ENCODE peak calls at places on chromosome 19, in five cellular contexts. L is Panc1, W is colonic mucosa, B is WTC11, A is nucleus accumbens. J is an unnamed sample.

GRCh38 chr19:2494447-2495129 is 18.7 kb downstream of the GADD45B start:
- DNase-seq in L (no peak), W (peak; percentile 76), A (peak; percentile 18), B (no peak), J (peak; percentile 36)

GRCh38 chr19:34990578-34991192 is 9.4 kb upstream of the GRAMD1A start:
- DNase-seq in W (no peak), A (no peak), L (no peak), B (no peak), J (no peak)

GRCh38 chr19:4007836-4008539 is 452 bp downstream of the PIAS4 start:
- DNase-seq in B (peak; percentile 40), L (no peak), W (peak; percentile 56), A (no peak), J (no peak)

GRCh38 chr19:35260694-35261304 is 8.0 kb upstream of the USF2 start:
- DNase-seq in A (no peak), B (peak; percentile 0), L (no peak), W (peak; percentile 8), J (no peak)

GRCh38 chr19:37484406-37485115 is 15.4 kb downstream of the ZNF570 start:
- DNase-seq in L (no peak), B (no peak), A (no peak), W (no peak), J (no peak)

GRCh38 chr19:33239223-33239975 is 13.7 kb upstream of the SLC7A10 start:
- DNase-seq in L (no peak), W (no peak), B (no peak), A (no peak), J (no peak)

GRCh38 chr19:29841559-29842367 is 30.0 kb downstream of the CCNE1 start:
- DNase-seq in L (no peak), B (no peak), A (no peak), W (peak; percentile 31), J (no peak)

GRCh38 chr19:4063369-4064072 is 3.2 kb downstream of the ZBTB7A start:
- DNase-seq in L (no peak), A (no peak), B (no peak), W (peak; percentile 50), J (no peak)

GRCh38 chr19:40945645-40946044 is 45.4 kb upstream of the CYP2B6 start:
- DNase-seq in L (no peak), B (no peak), W (no peak), A (no peak), J (no peak)

GRCh38 chr19:38057954-38058690 is 151.1 kb downstream of the SIPA1L3 start:
- DNase-seq in W (peak; percentile 71), A (no peak), L (no peak), B (no peak), J (no peak)

GRCh38 chr19:18568367-18568766 is 3.3 kb upstream of the UBA52 start:
- DNase-seq in B (no peak), W (no peak), L (no peak), A (no peak), J (no peak)

GRCh38 chr19:41569481-41570150 is 6.3 kb upstream of the CEACAM21 start:
- DNase-seq in A (no peak), L (no peak), W (no peak), B (no peak), J (no peak)

GRCh38 chr19:57395710-57396109 is 6.1 kb downstream of the ZNF548 start:
- DNase-seq in W (no peak), A (no peak), B (no peak), L (no peak), J (no peak)

GRCh38 chr19:11278670-11279069 is 16.3 kb upstream of the DOCK6 start:
- DNase-seq in A (no peak), L (no peak), W (no peak), B (no peak), J (no peak)

GRCh38 chr19:51783373-51783772 is 11.6 kb upstream of the FPR3 start:
- DNase-seq in W (no peak), A (no peak), L (no peak), B (peak; percentile 25), J (no peak)

GRCh38 chr19:2625434-2625833 is 77.1 kb downstream of the GNG7 start:
- DNase-seq in W (peak; percentile 76), B (no peak), A (no peak), L (no peak), J (no peak)

GRCh38 chr19:5961969-5962945 is 15.7 kb downstream of the RANBP3 start:
- DNase-seq in W (peak; percentile 79), A (no peak), B (no peak), L (no peak), J (no peak)

GRCh38 chr19:38389101-38389925 is 816 bp downstream of the SPRED3 start:
- DNase-seq in W (no peak), B (peak; percentile 59), A (no peak), L (no peak), J (no peak)

GRCh38 chr19:13966684-13967128 is 14.4 kb downstream of the DCAF15 start:
- DNase-seq in W (no peak), A (no peak), L (no peak), B (no peak), J (no peak)

GRCh38 chr19:44900328-44901244 is 5.0 kb upstream of the APOE start:
- DNase-seq in A (no peak), B (no peak), L (no peak), W (no peak), J (no peak)

GRCh38 chr19:38993271-38993670 is 17.7 kb upstream of the FBXO17 start:
- DNase-seq in W (no peak), A (no peak), B (no peak), L (no peak), J (no peak)

GRCh38 chr19:7445104-7445503 is 43.7 kb downstream of the PEX11G start:
- DNase-seq in L (no peak), W (no peak), A (no peak), B (no peak), J (no peak)

GRCh38 chr19:29113838-29114237 is 99.1 kb downstream of the UQCRFS1 start:
- DNase-seq in A (no peak), L (no peak), W (no peak), B (no peak), J (no peak)

GRCh38 chr19:39517432-39517831 is 2.5 kb downstream of the SELENOV start:
- DNase-seq in W (no peak), B (no peak), L (no peak), A (no peak), J (no peak)

GRCh38 chr19:29573486-29573885 is 32.6 kb upstream of the POP4 start:
- DNase-seq in A (no peak), B (no peak), W (no peak), L (no peak), J (no peak)

GRCh38 chr19:44869728-44870470 is 21.2 kb upstream of the TOMM40 start:
- DNase-seq in L (no peak), B (no peak), W (no peak), A (no peak), J (no peak)

J was measured in GOT3.